ENCODE peak calls at places on chromosome 20, in nine cellular contexts. W, D, L, X, G, S, R, C and E are unnamed samples. For H3K27me3, the result is how much of the 10 kb centered on the place peaks cover.

GRCh38 chr20:25083141-25083772 is 1.3 kb upstream of the VSX1 start:
- DNase-seq in W (no peak), G (no peak), S (no peak), R (peak), C (no peak), D (no peak), X (no peak), L (no peak), E (no peak)

GRCh38 chr20:19802492-19803158 is 44.6 kb downstream of the RIN2 start:
- DNase-seq in G (no peak), W (no peak), C (peak), S (peak), X (no peak), L (peak), D (no peak), R (no peak), E (no peak)

GRCh38 chr20:47164076-47164634 is 192.3 kb downstream of the ZMYND8 start:
- DNase-seq in S (no peak), X (no peak), G (no peak), W (no peak), C (no peak), L (no peak), R (no peak), D (no peak), E (no peak)

GRCh38 chr20:10271470-10272219 is 53.0 kb downstream of the SNAP25 start:
- DNase-seq in C (no peak), S (no peak), X (no peak), R (no peak), W (no peak), D (no peak), G (no peak), L (no peak), E (no peak)

GRCh38 chr20:35603695-35604443 is 11.8 kb upstream of the SPAG4 start:
- DNase-seq in G (no peak), C (no peak), R (peak), L (no peak), D (no peak), X (no peak), S (no peak), W (no peak), E (no peak)

GRCh38 chr20:20824924-20825584 is 112.6 kb upstream of the RALGAPA2 start:
- DNase-seq in W (peak), G (peak), S (no peak), D (peak), X (peak), R (peak), C (no peak), L (peak), E (peak)

GRCh38 chr20:43752051-43752360 is 25.2 kb upstream of the GTSF1L start:
- DNase-seq in R (no peak), D (no peak), C (no peak), W (no peak), S (no peak), G (no peak), X (no peak), L (no peak), E (no peak)

GRCh38 chr20:63520594-63520938 is at the start of gene PPDPF:
- DNase-seq in R (peak), G (peak), W (peak), D (peak), L (no peak), C (peak), X (peak), S (peak), E (peak)

GRCh38 chr20:5492941-5493340 is 176.2 kb upstream of the PROKR2 start:
- DNase-seq in X (no peak), G (no peak), D (no peak), W (no peak), R (no peak), C (no peak), L (no peak), S (no peak), E (no peak)

GRCh38 chr20:37282558-37282957 is 6.9 kb upstream of the MANBAL start:
- DNase-seq in C (peak), G (no peak), D (no peak), X (no peak), S (peak), L (peak), R (no peak), W (no peak), E (no peak)

GRCh38 chr20:17936306-17936790 is 32.2 kb downstream of the SNX5 start:
- DNase-seq in D (no peak), X (no peak), L (no peak), G (no peak), S (peak), R (no peak), C (no peak), W (no peak), E (no peak)

GRCh38 chr20:35307666-35308653 is 15.7 kb upstream of the FAM83C start:
- DNase-seq in D (no peak), R (no peak), X (no peak), S (peak), C (peak), L (no peak), W (no peak), G (peak), E (no peak)

GRCh38 chr20:43536817-43537440 is 21.9 kb upstream of the SGK2 start:
- DNase-seq in C (no peak), R (no peak), S (no peak), L (no peak), W (no peak), D (no peak), G (no peak), X (no peak), E (no peak)

GRCh38 chr20:9200620-9201019 is 131.7 kb downstream of the PLCB4 start:
- DNase-seq in C (peak), L (no peak), W (no peak), G (no peak), S (peak), D (no peak), X (no peak), R (no peak), E (no peak)

GRCh38 chr20:48538058-48538825 is 289.6 kb downstream of the PREX1 start:
- DNase-seq in R (no peak), C (peak), W (no peak), D (peak), L (peak), S (peak), G (no peak), X (peak), E (peak)

GRCh38 chr20:49278817-49279676 is 1.2 kb upstream of the ZNFX1 start:
- DNase-seq in C (no peak), S (no peak), D (peak), W (peak), R (peak), X (no peak), L (peak), G (no peak), E (peak)

GRCh38 chr20:37513764-37514359 is 7.2 kb upstream of the NNAT start:
- DNase-seq in C (no peak), L (no peak), W (no peak), G (no peak), D (no peak), X (no peak), R (no peak), S (no peak), E (no peak)

GRCh38 chr20:21574443-21574842 is 60.6 kb upstream of the NKX2-2 start:
- DNase-seq in C (no peak), L (no peak), W (no peak), G (no peak), R (no peak), D (no peak), X (no peak), S (no peak), E (no peak)

GRCh38 chr20:14342910-14343309 is 5.5 kb upstream of the FLRT3 start:
- DNase-seq in X (no peak), C (no peak), L (no peak), W (no peak), D (no peak), S (no peak), G (no peak), R (no peak), E (no peak)

GRCh38 chr20:24097506-24098245 is 109.1 kb upstream of the GGTLC1 start:
- DNase-seq in X (no peak), D (no peak), C (no peak), W (no peak), R (no peak), S (no peak), L (no peak), G (no peak), E (no peak)

GRCh38 chr20:4876301-4876700 is 125.0 kb downstream of the SLC23A2 start:
- DNase-seq in C (no peak), S (no peak), L (no peak), R (peak), G (no peak), D (no peak), W (no peak), X (no peak), E (no peak)

GRCh38 chr20:9996944-9997343 is 37.8 kb upstream of the ANKEF1 start:
- DNase-seq in X (no peak), D (no peak), C (peak), L (no peak), R (no peak), W (no peak), S (peak), G (no peak), E (no peak)

GRCh38 chr20:38252292-38253288 is 7.9 kb downstream of the KIAA1755 start:
- DNase-seq in L (peak), D (no peak), S (peak), W (no peak), R (no peak), C (no peak), X (no peak), G (no peak), E (no peak)

GRCh38 chr20:63121749-63122405 is 94.1 kb downstream of the YTHDF1 start:
- DNase-seq in D (no peak), R (peak), W (no peak), G (peak), C (no peak), S (no peak), X (peak), L (peak), E (no peak)

GRCh38 chr20:44154521-44155001 is 32.4 kb downstream of the JPH2 start:
- DNase-seq in C (peak), D (no peak), R (no peak), W (no peak), G (no peak), L (peak), S (peak), X (no peak), E (no peak)

GRCh38 chr20:51412333-51412761 is 130.2 kb downstream of the NFATC2 start:
- DNase-seq in X (no peak), L (peak), W (no peak), R (no peak), C (peak), D (peak), S (peak), G (peak), E (no peak)

GRCh38 chr20:25397827-25398226 is 7.2 kb upstream of the ABHD12 start:
- DNase-seq in C (peak), L (no peak), D (no peak), S (peak), R (no peak), G (no peak), X (no peak), W (no peak), E (no peak)

DNA sequence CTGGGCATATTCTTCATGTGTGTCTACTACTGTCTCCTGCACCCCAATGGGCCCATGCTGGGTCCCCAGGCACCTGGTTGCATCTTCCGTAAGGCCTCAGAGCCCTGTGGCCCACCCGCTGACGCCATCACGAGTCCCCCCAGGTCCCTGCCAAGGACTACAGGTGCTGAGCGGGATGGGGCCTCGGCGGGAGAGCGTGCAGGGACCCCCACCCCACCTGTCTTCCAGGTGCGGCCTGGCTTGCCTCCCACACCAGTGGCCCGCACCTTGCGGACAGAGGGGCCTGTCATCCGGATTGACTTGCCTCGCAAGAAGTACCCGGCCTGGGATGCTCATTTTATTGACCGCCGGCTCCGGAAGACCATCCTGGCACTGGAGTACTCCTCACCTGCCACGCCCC is 13.2 kb upstream of the CCM2L start:
- DNase-seq in X (no peak), L (no peak), S (no peak), R (no peak), C (no peak), D (no peak), W (no peak), G (no peak), E (no peak)
- H3K27me3 ChIP-seq in X (under half), L (under half), S (under half), R (under half), C (under half), D (under half), W (under half), G (half or more), E (under half)

GRCh38 chr20:3092611-3093379 is 8.3 kb upstream of the AVP start:
- DNase-seq in D (no peak), C (no peak), W (peak), G (no peak), L (peak), S (peak), X (no peak), R (peak), E (no peak)
- H3K4me3 ChIP-seq in D (no peak), C (peak), W (peak), G (peak), L (no peak), S (no peak), X (peak), R (peak), E (no peak)

DNA sequence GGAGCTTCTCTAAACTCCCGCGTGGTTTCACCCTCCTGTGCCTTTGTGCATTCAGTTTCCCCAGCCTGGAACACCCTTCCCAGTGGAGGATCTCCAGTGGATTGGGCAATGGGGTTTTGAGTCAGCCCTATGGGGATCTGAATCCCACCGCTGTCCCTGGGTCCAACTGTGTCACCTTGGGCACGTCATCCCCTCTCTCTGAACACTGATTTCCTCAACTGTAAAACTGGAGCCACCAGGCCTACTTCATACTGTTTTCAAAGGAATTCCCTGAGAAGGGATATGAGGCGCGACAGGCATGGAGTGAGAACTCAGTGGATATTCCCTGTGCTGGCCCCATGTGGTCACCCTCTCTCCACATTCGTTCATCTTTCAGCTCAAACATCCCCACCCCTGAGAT is 25.7 kb downstream of the MAFB start:
- DNase-seq in W (no peak), D (no peak), X (no peak), G (no peak), S (no peak), L (no peak), R (no peak), C (no peak), E (no peak)
- H3K27me3 ChIP-seq in W (under half), D (under half), X (under half), G (under half), S (under half), L (under half), R (under half), C (under half), E (under half)

GRCh38 chr20:41546535-41546934 is 71.6 kb downstream of the CHD6 start:
- DNase-seq in C (no peak), X (no peak), W (no peak), G (no peak), R (no peak), L (no peak), S (no peak), D (no peak), E (no peak)
- H3K4me3 ChIP-seq in C (no peak), X (no peak), W (no peak), G (no peak), R (no peak), L (no peak), S (no peak), D (no peak), E (no peak)

GRCh38 chr20:61810066-61810708 is 255.5 kb downstream of the TAF4 start:
- DNase-seq in S (no peak), G (no peak), C (no peak), D (no peak), L (no peak), X (no peak), W (no peak), R (peak), E (no peak)

GRCh38 chr20:61808497-61808896 is 257.2 kb downstream of the TAF4 start:
- DNase-seq in W (no peak), X (no peak), L (no peak), S (no peak), R (peak), G (no peak), C (no peak), D (no peak), E (no peak)

GRCh38 chr20:61810709-61811565 is 254.7 kb downstream of the TAF4 start:
- DNase-seq in W (no peak), X (no peak), L (no peak), D (no peak), C (no peak), G (no peak), S (no peak), R (peak), E (no peak)

GRCh38 chr20:61807426-61808160 is 258.1 kb downstream of the TAF4 start:
- DNase-seq in D (no peak), S (no peak), G (no peak), C (no peak), L (no peak), W (no peak), X (no peak), R (peak), E (no peak)

DNA sequence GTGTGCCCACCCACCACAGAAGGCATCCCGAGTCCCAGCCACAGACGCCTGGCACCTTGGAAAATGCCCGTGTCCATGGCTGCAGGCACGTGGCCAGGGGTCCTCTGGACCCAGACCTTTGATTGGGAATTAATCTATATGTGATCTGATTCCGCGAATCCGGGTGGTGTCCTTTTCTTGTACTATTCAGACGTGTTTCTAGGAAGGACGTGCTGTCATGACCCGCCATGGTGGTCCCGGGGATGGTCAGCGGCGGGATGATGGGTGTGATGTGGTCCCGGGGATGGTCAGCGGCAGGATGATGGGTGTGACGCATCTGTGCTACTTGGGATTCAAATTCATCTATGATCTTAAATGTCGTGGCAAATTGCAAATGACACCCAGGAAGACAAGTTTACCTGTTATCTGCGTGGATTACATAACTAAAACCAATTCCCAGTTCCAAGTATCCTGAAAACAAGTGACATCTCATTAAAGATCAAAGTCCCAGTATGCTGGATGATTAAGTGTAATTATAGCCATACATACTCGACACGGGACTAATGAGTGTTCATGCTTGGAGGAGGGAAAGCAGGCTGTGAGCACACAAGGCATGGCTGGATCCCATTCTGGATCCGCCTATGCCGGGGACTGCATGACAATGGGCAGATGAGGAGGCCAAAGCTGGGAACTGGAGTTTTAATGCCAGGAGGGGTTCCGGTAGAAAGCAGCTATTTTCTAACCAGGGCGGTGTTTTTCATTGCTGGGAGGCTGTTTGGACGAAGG is 256.5 kb downstream of the TAF4 start:
- DNase-seq in W (no peak), X (no peak), C (no peak), D (no peak), L (no peak), S (no peak), R (peak), G (no peak), E (no peak)
- H3K27me3 ChIP-seq in W (under half), X (under half), C (under half), D (under half), L (under half), S (under half), R (under half), G (half or more), E (under half)

GRCh38 chr20:840858-841567 is 7.5 kb downstream of the FAM110A start:
- DNase-seq in S (peak), L (peak), R (peak), G (no peak), D (peak), C (peak), X (peak), W (peak), E (no peak)

GRCh38 chr20:840503-840857 is 7.0 kb downstream of the FAM110A start:
- DNase-seq in X (no peak), R (no peak), G (no peak), W (no peak), L (no peak), C (no peak), D (no peak), S (no peak), E (no peak)

GRCh38 chr20:842547-842940 is 9.0 kb downstream of the FAM110A start:
- DNase-seq in R (no peak), G (no peak), S (no peak), L (no peak), X (no peak), W (no peak), D (no peak), C (no peak), E (no peak)

GRCh38 chr20:843908-844307 is 10.4 kb downstream of the FAM110A start:
- DNase-seq in L (no peak), X (no peak), G (no peak), D (no peak), W (no peak), S (no peak), R (peak), C (peak), E (no peak)

GRCh38 chr20:841568-842546 is 8.3 kb downstream of the FAM110A start:
- DNase-seq in D (no peak), G (no peak), C (peak), S (no peak), R (peak), W (no peak), X (peak), L (peak), E (no peak)
- H3K4me3 ChIP-seq in D (peak), G (peak), C (peak), S (no peak), R (peak), W (peak), X (peak), L (peak), E (no peak)

GRCh38 chr20:59307270-59307669 is 6.9 kb downstream of the EDN3 start:
- DNase-seq in S (no peak), L (no peak), X (no peak), W (no peak), R (no peak), G (no peak), C (no peak), D (no peak), E (no peak)
- H3K27me3 ChIP-seq in S (under half), L (under half), X (under half), W (under half), R (under half), G (half or more), C (under half), D (under half), E (under half)

GRCh38 chr20:53916173-53916512 is 154.3 kb downstream of the BCAS1 start:
- DNase-seq in G (no peak), C (no peak), D (no peak), W (no peak), L (peak), S (no peak), R (no peak), X (no peak), E (no peak)
- H3K4me3 ChIP-seq in G (peak), C (no peak), D (no peak), W (peak), L (no peak), S (no peak), R (peak), X (peak), E (no peak)

DNA sequence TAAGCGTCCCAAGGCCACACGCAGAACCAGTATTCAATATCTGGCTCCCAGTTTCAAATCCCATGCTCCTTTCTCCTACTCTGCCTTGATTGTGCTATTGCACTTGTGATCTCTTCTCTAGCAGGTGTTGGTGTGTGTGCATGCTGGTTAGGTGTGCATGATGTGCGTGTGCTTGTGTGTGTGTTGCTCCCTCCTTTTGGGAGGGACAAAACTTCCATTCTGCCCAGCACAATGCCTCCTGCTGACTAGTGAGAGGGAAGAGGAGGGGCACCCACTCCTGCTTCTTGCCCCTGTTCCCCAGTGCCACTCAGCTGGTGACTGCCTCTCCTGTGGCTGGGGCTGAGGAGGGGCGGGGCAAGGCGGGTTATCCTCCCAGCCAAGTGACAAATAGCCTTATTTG is 19.7 kb downstream of the CD40 start:
- DNase-seq in L (no peak), C (no peak), S (no peak), R (no peak), X (no peak), W (no peak), D (no peak), G (no peak), E (no peak)
- H3K27me3 ChIP-seq in L (under half), C (under half), S (under half), R (half or more), X (under half), W (under half), D (under half), G (half or more), E (under half)